ENCODE peak calls at places on chromosomes 1 and 21, in eight cellular contexts. M is naive thymus-derived CD4-positive, alpha-beta T cell; D is heart right ventricle; G is K562; J is hepatocyte; R is endothelial cell of umbilical vein; F is IMR-90; U is cardiac muscle cell. O is an unnamed sample. For H3K36me3 and H3K4me1, the result is how much of the 10 kb centered on the place peaks cover.

GRCh38 chr1:206035027-206035426 is 11.3 kb upstream of the CTSE start:
- DNase-seq in U (no peak), F (no peak), D (no peak), G (no peak), R (no peak), J (no peak), M (no peak), O (no peak)

GRCh38 chr1:98991127-98992003 is 13.3 kb downstream of the PLPPR5 start:
- DNase-seq in R (peak), D (no peak), G (peak), U (peak), F (peak), J (peak), M (no peak), O (peak)

GRCh38 chr1:25716320-25716719 is 83.7 kb upstream of the SELENON start:
- DNase-seq in F (no peak), G (no peak), U (no peak), J (no peak), M (no peak), D (no peak), R (no peak), O (no peak)

GRCh38 chr1:39158330-39159086 is 46.0 kb upstream of the MACF1 start:
- DNase-seq in R (no peak), F (peak), M (no peak), G (peak), D (no peak), U (peak), J (peak), O (no peak)

GRCh38 chr1:101257500-101258325 is 20.9 kb downstream of the S1PR1 start:
- DNase-seq in U (no peak), G (peak), D (no peak), R (no peak), M (peak), J (peak), F (no peak), O (peak)

GRCh38 chr1:185632659-185633428 is 101.3 kb upstream of the HMCN1 start:
- DNase-seq in U (no peak), D (no peak), M (no peak), G (no peak), J (no peak), R (no peak), F (peak), O (no peak)

GRCh38 chr21:36164427-36164784 is 7.8 kb downstream of the DOP1B start:
- DNase-seq in D (no peak), U (no peak), F (no peak), R (no peak), G (peak), J (peak), M (no peak), O (no peak)

GRCh38 chr1:176017722-176018121 is 189.4 kb downstream of the COP1 start:
- DNase-seq in G (no peak), M (no peak), D (no peak), J (no peak), F (no peak), R (no peak), U (no peak), O (no peak)

GRCh38 chr1:245363821-245364220 is 209.0 kb downstream of the KIF26B start:
- DNase-seq in G (no peak), D (no peak), R (no peak), M (peak), J (peak), F (peak), U (peak), O (no peak)

GRCh38 chr21:28436286-28436932 is 556.3 kb downstream of the LTN1 start:
- DNase-seq in U (no peak), R (peak), G (no peak), F (peak), D (no peak), M (no peak), J (peak), O (no peak)

GRCh38 chr1:241475688-241476087 is 43.9 kb downstream of the FH start:
- DNase-seq in G (no peak), J (no peak), F (peak), D (no peak), R (peak), U (no peak), M (no peak), O (no peak)

GRCh38 chr1:47990286-47990685 is 6.9 kb downstream of the TRABD2B start:
- DNase-seq in G (no peak), F (no peak), D (no peak), J (no peak), R (no peak), M (no peak), U (no peak), O (no peak)

GRCh38 chr1:112714313-112715263 is 544 bp downstream of the PPM1J start:
- DNase-seq in M (no peak), U (no peak), F (no peak), J (peak), D (peak), G (peak), R (no peak), O (no peak)

GRCh38 chr1:102098536-102098935 is 101.8 kb upstream of the OLFM3 start:
- DNase-seq in R (no peak), G (no peak), F (no peak), D (no peak), M (no peak), J (no peak), U (no peak), O (no peak)

GRCh38 chr1:76254165-76255043 is 179.9 kb downstream of the ST6GALNAC3 start:
- DNase-seq in J (peak), M (no peak), D (no peak), F (no peak), G (no peak), U (no peak), R (peak), O (no peak)

GRCh38 chr1:36836916-36837315 is 197.4 kb downstream of the GRIK3 start:
- DNase-seq in D (no peak), J (no peak), M (no peak), F (no peak), U (no peak), G (no peak), R (no peak), O (no peak)

GRCh38 chr1:42943166-42943565 is 15.5 kb downstream of the SLC2A1 start:
- DNase-seq in M (no peak), G (peak), J (no peak), R (no peak), U (no peak), F (no peak), D (peak), O (no peak)

GRCh38 chr1:6625579-6626149 is 996 bp downstream of the THAP3 start:
- DNase-seq in G (peak), D (no peak), F (peak), R (peak), U (peak), J (peak), M (no peak), O (no peak)

GRCh38 chr21:41917531-41917930 is 36.3 kb downstream of the C2CD2 start:
- DNase-seq in F (no peak), R (no peak), D (no peak), J (no peak), G (no peak), U (no peak), M (no peak), O (no peak)

GRCh38 chr1:157151506-157151905 is 13.3 kb upstream of the ETV3 start:
- DNase-seq in F (no peak), G (no peak), J (no peak), M (no peak), U (no peak), D (no peak), R (no peak), O (no peak)

GRCh38 chr1:40757084-40757483 is 26.5 kb upstream of the KCNQ4 start:
- DNase-seq in U (no peak), J (no peak), F (no peak), G (no peak), D (no peak), R (no peak), M (no peak), O (no peak)

GRCh38 chr1:16122361-16122881 is 33.4 kb downstream of the EPHA2 start:
- DNase-seq in M (no peak), D (no peak), G (no peak), J (no peak), F (peak), R (no peak), U (no peak), O (no peak)

GRCh38 chr1:228866498-228866897 is 131.2 kb downstream of the RHOU start:
- DNase-seq in D (no peak), R (no peak), M (no peak), J (peak), U (peak), G (no peak), F (no peak), O (no peak)

GRCh38 chr1:222928212-222928611 is 113.4 kb downstream of the DISP1 start:
- DNase-seq in U (peak), R (peak), J (peak), F (peak), G (peak), D (peak), M (no peak), O (no peak)

GRCh38 chr1:53176452-53177344 is 19.9 kb upstream of the CPT2 start:
- DNase-seq in M (no peak), G (no peak), F (peak), R (no peak), J (peak), D (peak), U (peak), O (no peak)

GRCh38 chr1:81158592-81158991 is 642.1 kb upstream of the ADGRL2 start:
- DNase-seq in D (no peak), M (no peak), F (peak), R (peak), U (no peak), J (no peak), G (no peak), O (no peak)

GRCh38 chr1:59427155-59427554 is 130.3 kb downstream of the FGGY start:
- DNase-seq in R (no peak), G (peak), D (peak), J (peak), F (peak), U (peak), M (no peak), O (no peak)

GRCh38 chr1:4108741-4109625 is 208.9 kb upstream of the C1orf174 start:
- DNase-seq in R (no peak), F (no peak), U (no peak), M (no peak), D (no peak), J (peak), G (no peak), O (no peak)

GRCh38 chr21:17119466-17120297 is 393.2 kb upstream of the CXADR start:
- DNase-seq in U (no peak), M (no peak), G (no peak), F (no peak), D (no peak), R (no peak), J (no peak), O (no peak)

GRCh38 chr1:2778220-2778592 is 23.3 kb downstream of the TTC34 start:
- DNase-seq in M (no peak), D (no peak), G (no peak), U (no peak), J (no peak), F (no peak), R (no peak), O (no peak)

GRCh38 chr1:30790850-30791778 is 33.5 kb upstream of the LAPTM5 start:
- DNase-seq in R (no peak), J (no peak), U (no peak), G (no peak), M (peak), F (no peak), D (no peak), O (peak)

GRCh38 chr1:172397221-172397620 is 23.3 kb upstream of the C1orf105 start:
- DNase-seq in G (no peak), U (no peak), M (no peak), D (no peak), F (peak), R (peak), J (no peak), O (no peak)

GRCh38 chr1:228410015-228410414 is 3.4 kb upstream of the TRIM11 start:
- DNase-seq in R (no peak), M (no peak), F (peak), D (no peak), J (no peak), U (no peak), G (no peak), O (no peak)

GRCh38 chr1:183515002-183515689 is 42.8 kb downstream of the SMG7 start:
- DNase-seq in F (peak), D (no peak), U (no peak), J (peak), M (no peak), R (peak), G (no peak), O (no peak)

GRCh38 chr1:942411-942821 is 16.6 kb downstream of the NOC2L start:
- DNase-seq in R (no peak), D (no peak), G (peak), J (peak), U (peak), F (no peak), M (no peak), O (no peak)

GRCh38 chr21:30337644-30338170 is at the start of gene KRTAP27-1:
- DNase-seq in U (no peak), G (no peak), D (no peak), F (no peak), J (no peak), M (no peak), R (no peak), O (no peak)

GRCh38 chr1:203591626-203592025 is 35.0 kb upstream of the ATP2B4 start:
- DNase-seq in J (no peak), D (no peak), F (no peak), U (no peak), R (no peak), M (no peak), G (no peak), O (no peak)

GRCh38 chr1:19179597-19180271 is 30.3 kb downstream of the UBR4 start:
- DNase-seq in U (peak), J (peak), M (peak), G (peak), R (peak), F (peak), D (no peak), O (peak)

GRCh38 chr21:43762303-43763128 is 13.6 kb downstream of the CSTB start:
- DNase-seq in R (no peak), G (no peak), J (no peak), F (no peak), U (no peak), M (no peak), D (no peak), O (no peak)

DNA sequence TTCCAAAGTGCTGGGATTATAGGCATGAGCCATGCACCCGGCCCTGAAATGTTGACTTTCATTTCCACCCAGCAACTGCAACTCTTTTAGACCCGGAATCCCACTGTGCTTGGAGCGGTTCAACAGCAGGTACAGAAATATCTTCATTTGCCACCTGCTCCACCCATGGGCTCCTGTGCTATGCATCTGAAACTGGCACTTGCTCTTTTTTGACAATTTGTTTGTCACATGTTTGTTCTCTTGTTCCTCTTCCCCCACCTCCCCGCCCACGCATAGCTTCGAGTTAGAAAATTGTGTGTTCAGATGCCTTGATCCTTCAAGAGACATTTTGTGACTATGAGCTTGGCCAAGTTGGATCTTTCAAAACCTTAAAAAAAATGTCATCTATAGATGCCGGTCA is 2.4 kb upstream of the IFNLR1 start:
- DNase-seq in U (no peak), J (no peak), R (no peak), M (no peak), F (no peak), G (no peak), D (no peak), O (no peak)
- H3K36me3 ChIP-seq in U (under half), J (under half), R (under half), M (under half), F (under half), G (under half), D (under half), O (under half)

GRCh38 chr1:35120458-35121133 is 41.4 kb downstream of the ZMYM1 start:
- DNase-seq in R (peak), D (no peak), J (no peak), F (peak), U (no peak), G (no peak), M (no peak), O (no peak)
- H3K4me3 ChIP-seq in R (no peak), D (peak), J (no peak), F (peak), U (no peak), G (no peak), M (no peak), O (no peak)

GRCh38 chr1:8370046-8370881 is 52.4 kb downstream of the SLC45A1 start:
- DNase-seq in U (no peak), J (no peak), G (no peak), R (no peak), M (no peak), D (peak), F (peak), O (no peak)
- H3K4me1 ChIP-seq in U (half or more), J (half or more), G (under half), R (under half), M (under half), D (half or more), F (under half), O (under half)

DNA sequence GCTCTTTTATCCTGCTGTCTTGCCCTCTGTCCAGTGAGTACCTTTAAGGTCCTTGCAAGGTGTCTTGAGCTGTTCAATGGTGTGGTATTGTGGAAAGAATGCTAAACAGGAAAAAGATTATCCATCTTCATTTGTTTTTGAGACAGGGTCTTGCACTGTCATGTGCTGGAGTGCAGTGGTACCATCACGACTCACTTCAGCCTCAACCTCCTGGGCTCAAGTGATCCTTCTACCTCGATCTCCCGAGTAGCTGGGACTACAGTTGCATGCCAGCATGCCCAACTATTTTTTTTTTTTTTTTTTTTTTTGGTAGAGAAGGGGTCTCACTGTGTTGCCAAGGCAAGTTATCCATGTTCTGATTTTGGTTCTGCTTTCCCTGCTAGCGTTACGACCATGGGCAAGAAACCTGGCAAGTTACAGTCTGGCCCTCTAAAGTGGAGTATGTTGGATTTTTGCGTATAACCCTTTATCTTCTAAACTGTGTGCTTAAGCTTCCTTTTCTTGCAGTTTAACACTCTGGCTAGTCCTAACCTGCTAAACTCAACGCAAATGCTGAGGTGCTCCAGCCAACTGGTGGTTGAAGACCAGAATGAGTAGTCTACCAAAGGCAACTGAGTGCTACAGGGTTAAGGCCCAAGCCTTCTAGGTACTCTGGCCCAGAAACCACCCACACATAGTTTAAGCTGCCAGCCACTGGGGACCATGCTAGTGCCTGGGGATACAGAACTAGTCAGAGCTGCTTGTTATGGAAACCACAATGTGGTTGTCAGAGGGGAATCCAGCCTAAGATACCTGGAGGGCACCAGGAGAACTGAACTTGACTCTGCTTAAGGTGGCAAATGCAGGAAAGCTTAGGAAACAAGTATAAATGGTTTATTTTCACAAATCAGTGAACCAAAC is 7.9 kb downstream of the RPL11 start:
- DNase-seq in D (no peak), U (no peak), G (no peak), J (no peak), R (no peak), M (no peak), F (no peak), O (no peak)
- H3K36me3 ChIP-seq in D (under half), U (half or more), G (half or more), J (under half), R (under half), M (half or more), F (half or more), O (half or more)

O was measured in CD4-positive, alpha-beta memory T cell.